ENCODE peak calls at places on chromosomes 13 and 19, in six cellular contexts. E is transverse colon, Z is H1, K is heart left ventricle, N is IMR-90, T is HCT116. D is an unnamed sample.

GRCh38 chr19:18053571-18054219 is 33.0 kb downstream of the IL12RB1 start:
- DNase-seq in E (no peak), Z (no peak), K (no peak), N (peak; percentile 81), T (no peak), D (no peak)

GRCh38 chr19:48925240-48925843 is 8.2 kb upstream of the DHDH start:
- DNase-seq in E (no peak), Z (no peak), K (no peak), N (peak; percentile 91), T (peak; percentile 60), D (peak; percentile 33)

GRCh38 chr13:41311607-41312500 is 787 bp downstream of the NAA16 start:
- DNase-seq in E (peak; percentile 53), Z (no peak), K (peak; percentile 47), N (peak; percentile 43), T (no peak), D (no peak)

GRCh38 chr19:28294395-28294794 is 918.6 kb downstream of the UQCRFS1 start:
- DNase-seq in E (peak; percentile 21), Z (no peak), K (peak; percentile 30), N (no peak), T (no peak), D (no peak)

GRCh38 chr13:70128098-70128497 is 19.8 kb upstream of the KLHL1 start:
- DNase-seq in E (no peak), Z (no peak), K (no peak), N (no peak), T (no peak), D (no peak)

GRCh38 chr13:63731896-63732295 is 2316.2 kb upstream of the PCDH20 start:
- DNase-seq in E (no peak), Z (no peak), K (no peak), N (no peak), T (no peak), D (no peak)

GRCh38 chr19:17073869-17074627 is 1.2 kb downstream of the HAUS8 start:
- DNase-seq in E (peak; percentile 42), Z (no peak), K (no peak), N (peak; percentile 16), T (no peak), D (no peak)

GRCh38 chr13:94192576-94192975 is 286.9 kb downstream of the DCT start:
- DNase-seq in E (peak; percentile 15), Z (no peak), K (peak; percentile 21), N (peak; percentile 26), T (no peak), D (no peak)

GRCh38 chr19:8251025-8251472 is 41.9 kb downstream of the CERS4 start:
- DNase-seq in E (peak; percentile 44), Z (no peak), K (peak; percentile 94), N (peak; percentile 11), T (no peak), D (no peak)

GRCh38 chr13:23488442-23488841 is 54.9 kb upstream of the SACS start:
- DNase-seq in E (no peak), Z (no peak), K (no peak), N (peak; percentile 79), T (no peak), D (no peak)

GRCh38 chr19:53865523-53865917 is 2.2 kb upstream of the MYADM start:
- DNase-seq in E (no peak), Z (no peak), K (no peak), N (no peak), T (no peak), D (no peak)

GRCh38 chr13:49292742-49293498 is 45.2 kb downstream of the CDADC1 start:
- DNase-seq in E (no peak), Z (no peak), K (peak; percentile 75), N (peak; percentile 96), T (no peak), D (no peak)

GRCh38 chr13:22447132-22447886 is 733.5 kb upstream of the SGCG start:
- DNase-seq in E (no peak), Z (no peak), K (peak; percentile 47), N (no peak), T (no peak), D (no peak)

GRCh38 chr19:38543286-38543806 is 74.4 kb downstream of the MAP4K1 start:
- DNase-seq in E (no peak), Z (no peak), K (no peak), N (no peak), T (no peak), D (no peak)

GRCh38 chr19:38544569-38545315 is 73.0 kb downstream of the MAP4K1 start:
- DNase-seq in E (no peak), Z (no peak), K (no peak), N (peak; percentile 5), T (peak; percentile 56), D (no peak)

GRCh38 chr19:38542040-38542439 is 75.7 kb downstream of the MAP4K1 start:
- DNase-seq in E (no peak), Z (no peak), K (no peak), N (no peak), T (no peak), D (no peak)

GRCh38 chr19:38545596-38545995 is 72.2 kb downstream of the MAP4K1 start:
- DNase-seq in E (no peak), Z (no peak), K (no peak), N (no peak), T (no peak), D (no peak)

DNA sequence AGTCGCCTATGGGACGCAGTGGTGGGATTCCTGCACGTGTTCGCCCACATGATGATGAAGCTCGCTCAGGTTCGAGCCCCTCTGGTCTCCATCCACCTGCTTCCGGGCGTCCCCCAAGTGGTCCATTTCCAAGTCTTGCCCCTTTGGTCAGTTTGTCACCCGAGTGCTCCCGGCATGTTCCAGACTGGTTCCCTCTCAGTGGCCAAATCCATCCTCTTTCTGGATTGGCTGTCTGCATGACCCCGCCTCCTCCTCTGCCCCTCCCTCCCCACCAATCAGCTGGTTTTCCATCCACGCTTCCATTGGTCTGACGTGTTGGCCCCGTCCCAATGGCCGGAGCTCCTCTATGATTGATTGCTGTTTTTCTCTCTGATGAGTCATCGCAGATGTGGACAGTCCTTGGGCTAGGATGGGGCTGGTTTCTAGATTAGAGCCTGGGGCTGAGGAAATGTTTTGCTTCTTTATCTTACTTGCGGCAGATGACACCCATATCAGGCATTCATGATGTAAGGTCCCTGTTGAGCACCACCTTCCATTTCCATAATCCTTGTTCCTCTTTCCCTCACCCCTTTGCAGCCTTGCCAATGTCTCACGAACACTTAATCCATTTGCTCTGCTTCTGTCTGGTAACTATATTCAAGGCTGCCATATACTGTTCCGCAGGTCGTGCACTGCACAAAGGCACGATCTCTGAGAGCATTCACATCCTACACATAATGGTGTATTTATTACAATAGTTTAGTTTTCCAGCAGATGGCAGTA is 73.8 kb downstream of the MAP4K1 start:
- DNase-seq in E (peak; percentile 42), Z (no peak), K (peak; percentile 64), N (peak; percentile 86), T (peak; percentile 87), D (peak; percentile 90)
- TF ChIP-seq POLR2A in E (no peak), Z (no peak), K (no peak), N (no peak), T (peak; percentile 55), D (no peak)

GRCh38 chr19:750640-751423 is at the start of gene MISP:
- DNase-seq in E (peak; percentile 95), Z (no peak), K (no peak), N (no peak), T (no peak), D (no peak)
- TF ChIP-seq POLR2A in E (peak; percentile 90), Z (no peak), K (no peak), N (no peak), T (no peak), D (no peak)

DNA sequence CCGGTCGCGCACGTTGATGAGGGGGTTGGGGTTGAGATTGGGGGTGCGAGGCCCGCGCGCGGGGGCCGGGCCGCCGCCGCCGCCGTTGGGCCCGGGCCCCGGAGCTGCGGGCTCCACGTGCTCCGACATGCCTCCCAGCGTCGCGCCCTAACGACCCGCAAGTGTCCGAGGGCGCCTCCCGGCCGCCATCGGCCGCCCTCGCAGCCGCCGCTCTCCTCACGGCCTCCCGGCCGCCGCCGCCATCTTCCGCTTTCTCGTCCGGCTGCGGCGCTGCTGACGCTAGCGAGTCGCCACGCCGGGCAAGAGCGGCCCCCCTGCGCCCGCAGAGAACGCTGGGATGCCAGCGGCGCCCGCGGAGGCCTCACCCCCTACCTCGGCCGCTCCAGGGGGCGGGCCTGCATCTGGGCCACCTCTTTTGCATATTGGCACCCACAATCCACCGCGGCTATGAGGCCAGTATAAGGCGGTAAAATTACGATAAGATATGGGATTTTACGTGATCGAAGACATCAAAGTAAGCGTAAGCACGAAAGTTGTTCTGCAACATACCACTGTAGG is at the start of gene TMEM259:
- DNase-seq in E (peak; percentile 98), Z (peak; percentile 89), K (peak; percentile 99), N (peak; percentile 96), T (peak; percentile 93), D (peak; percentile 93)
- TF ChIP-seq POLR2A in E (peak; percentile 68), Z (no peak), K (peak; percentile 63), N (no peak), T (no peak), D (peak; percentile 79)

GRCh38 chr19:1862424-1863307 is 713 bp downstream of the KLF16 start:
- DNase-seq in E (peak; percentile 60), Z (no peak), K (peak; percentile 57), N (no peak), T (no peak), D (peak; percentile 77)

GRCh38 chr19:1862068-1862423 is 1.3 kb downstream of the KLF16 start:
- DNase-seq in E (no peak), Z (no peak), K (no peak), N (no peak), T (no peak), D (no peak)

GRCh38 chr19:1864480-1865171 is 1.2 kb upstream of the KLF16 start:
- DNase-seq in E (peak; percentile 83), Z (no peak), K (peak; percentile 77), N (peak; percentile 38), T (no peak), D (peak; percentile 88)

GRCh38 chr19:1863638-1864479 is 480 bp upstream of the KLF16 start:
- DNase-seq in E (peak; percentile 92), Z (no peak), K (peak; percentile 93), N (peak; percentile 92), T (peak; percentile 85), D (peak; percentile 97)

GRCh38 chr19:1863308-1863637 is at the start of gene KLF16:
- DNase-seq in E (no peak), Z (no peak), K (no peak), N (no peak), T (no peak), D (peak; percentile 55)
- TF ChIP-seq POLR2A in E (no peak), Z (peak; percentile 55), K (no peak), N (peak; percentile 91), T (peak; percentile 42), D (peak; percentile 72)